ENCODE peak calls at places on chromosomes 12 and 14, in ten cellular contexts. W, P, V, D, I, A, L, O, B and Z are unnamed samples.

GRCh38 chr12:46554461-46554860 is 181.9 kb upstream of the SLC38A2 start:
- DNase-seq in W (no peak), P (no peak), V (no peak), D (no peak), I (no peak), A (no peak), L (no peak), O (no peak), B (no peak), Z (no peak)

GRCh38 chr14:102046337-102047278 is 40.2 kb downstream of the HSP90AA1 start:
- DNase-seq in W (peak; percentile 66), P (peak; percentile 87), V (peak; percentile 47), D (peak; percentile 98), I (peak; percentile 95), A (peak; percentile 28), L (peak; percentile 84), O (peak; percentile 6), B (peak; percentile 41), Z (peak; percentile 36)

GRCh38 chr12:47394070-47394469 is 311.8 kb downstream of the RPAP3 start:
- DNase-seq in W (no peak), P (no peak), V (no peak), D (no peak), I (no peak), A (no peak), L (no peak), O (no peak), B (no peak), Z (peak; percentile 33)

GRCh38 chr12:9674226-9674590 is 4.7 kb downstream of the CLEC2D start:
- DNase-seq in W (no peak), P (no peak), V (no peak), D (no peak), I (no peak), A (no peak), L (no peak), O (no peak), B (no peak), Z (no peak)

GRCh38 chr12:75257510-75257909 is 47.9 kb upstream of the KCNC2 start:
- DNase-seq in W (no peak), P (no peak), V (no peak), D (no peak), I (no peak), A (peak; percentile 0), L (no peak), O (no peak), B (no peak), Z (no peak)

GRCh38 chr14:104799657-104800599 is 973 bp upstream of the ZBTB42 start:
- DNase-seq in W (peak; percentile 89), P (peak; percentile 84), V (no peak), D (no peak), I (peak; percentile 91), A (peak; percentile 67), L (peak; percentile 91), O (no peak), B (peak; percentile 79), Z (peak; percentile 29)

GRCh38 chr12:59615392-59616165 is 19.8 kb downstream of the SLC16A7 start:
- DNase-seq in W (no peak), P (no peak), V (no peak), D (no peak), I (peak; percentile 27), A (no peak), L (peak; percentile 55), O (no peak), B (no peak), Z (no peak)

GRCh38 chr12:6766651-6767300 is 613 bp downstream of the PTMS start:
- DNase-seq in W (peak; percentile 87), P (peak; percentile 77), V (no peak), D (peak; percentile 81), I (peak; percentile 81), A (peak; percentile 64), L (peak; percentile 85), O (no peak), B (peak; percentile 64), Z (no peak)

GRCh38 chr14:77989441-77989891 is 180.7 kb upstream of the NRXN3 start:
- DNase-seq in W (no peak), P (no peak), V (no peak), D (no peak), I (no peak), A (no peak), L (peak; percentile 23), O (no peak), B (no peak), Z (no peak)

GRCh38 chr14:77988966-77989365 is 181.2 kb upstream of the NRXN3 start:
- DNase-seq in W (no peak), P (peak; percentile 63), V (peak; percentile 57), D (no peak), I (no peak), A (peak; percentile 48), L (peak; percentile 29), O (peak; percentile 92), B (peak; percentile 94), Z (peak; percentile 62)

GRCh38 chr14:77986808-77987207 is 183.4 kb upstream of the NRXN3 start:
- DNase-seq in W (no peak), P (no peak), V (no peak), D (no peak), I (no peak), A (no peak), L (no peak), O (no peak), B (peak; percentile 19), Z (no peak)

GRCh38 chr14:77988096-77988870 is 181.9 kb upstream of the NRXN3 start:
- DNase-seq in W (no peak), P (peak; percentile 35), V (no peak), D (no peak), I (no peak), A (no peak), L (no peak), O (no peak), B (no peak), Z (no peak)

DNA sequence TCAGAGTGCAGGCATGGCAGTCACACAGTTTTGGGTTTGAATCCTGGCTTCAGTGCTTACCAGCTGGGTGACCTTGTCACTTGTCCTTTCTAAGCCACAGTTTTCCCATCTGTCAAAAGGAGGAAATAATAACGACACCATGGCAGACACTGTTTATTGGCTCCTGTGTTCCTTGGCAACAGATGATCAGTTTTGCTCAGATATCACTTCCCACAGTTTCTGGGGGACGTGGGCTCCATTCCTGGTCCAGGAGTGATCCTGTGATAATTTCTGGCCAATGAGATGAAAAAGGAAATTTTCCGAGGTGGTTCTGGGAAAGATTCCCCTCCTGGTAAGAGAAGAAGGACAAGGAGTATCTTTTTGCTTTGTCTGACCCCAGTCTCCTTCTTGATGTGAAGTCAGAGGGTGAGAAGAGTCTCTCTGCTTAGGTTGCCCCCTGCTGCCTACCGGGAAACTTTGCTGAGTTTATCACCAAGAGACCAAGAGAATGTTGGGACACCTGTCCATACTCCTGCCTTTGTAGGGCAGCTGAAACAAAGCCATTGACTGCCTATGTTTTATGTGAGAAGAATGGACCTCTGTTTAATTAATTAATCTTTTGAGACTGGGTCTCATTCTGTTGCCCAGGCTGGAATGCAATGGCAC is 178.9 kb upstream of the NRXN3 start:
- DNase-seq in W (no peak), P (no peak), V (no peak), D (no peak), I (no peak), A (no peak), L (no peak), O (no peak), B (no peak), Z (no peak)
- TF ChIP-seq CTCF in W (no peak), P (no peak), V (peak; percentile 25), D (peak; percentile 25), I (no peak), A (no peak), L (peak; percentile 19), O (no peak), B (no peak), Z (peak; percentile 19)

GRCh38 chr12:70609203-70609602 is 28.0 kb downstream of the PTPRB start:
- DNase-seq in W (no peak), P (no peak), V (no peak), D (no peak), I (no peak), A (no peak), L (no peak), O (no peak), B (no peak), Z (no peak)

GRCh38 chr12:70609739-70610491 is 27.3 kb downstream of the PTPRB start:
- DNase-seq in W (peak; percentile 16), P (peak; percentile 37), V (no peak), D (no peak), I (peak; percentile 8), A (no peak), L (peak; percentile 61), O (no peak), B (no peak), Z (peak; percentile 10)

GRCh38 chr12:70606001-70606400 is 31.2 kb downstream of the PTPRB start:
- DNase-seq in W (no peak), P (no peak), V (no peak), D (no peak), I (no peak), A (peak; percentile 56), L (no peak), O (no peak), B (no peak), Z (peak; percentile 76)

GRCh38 chr12:70607107-70607506 is 30.1 kb downstream of the PTPRB start:
- DNase-seq in W (no peak), P (no peak), V (no peak), D (no peak), I (no peak), A (no peak), L (no peak), O (no peak), B (no peak), Z (no peak)

DNA sequence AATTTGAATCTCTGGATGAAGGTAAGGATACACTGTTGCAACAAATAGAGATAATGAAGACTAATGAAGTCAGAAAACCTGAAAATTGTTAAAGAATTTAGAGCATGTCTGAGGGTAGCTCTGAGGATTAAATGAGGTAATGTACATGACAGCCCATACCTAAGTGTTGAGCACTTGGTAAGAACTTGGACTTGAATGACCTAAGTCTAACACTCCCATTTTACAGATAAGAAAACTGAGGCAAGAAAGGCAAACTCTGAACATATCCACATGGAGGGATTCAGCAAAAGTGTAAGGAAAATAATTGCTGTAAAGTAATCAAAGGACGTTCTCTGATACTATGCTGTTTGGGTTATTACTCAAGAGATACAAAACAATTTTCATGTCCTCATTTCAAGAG is 29.0 kb downstream of the PTPRB start:
- DNase-seq in W (no peak), P (no peak), V (no peak), D (no peak), I (no peak), A (no peak), L (no peak), O (no peak), B (no peak), Z (no peak)
- H3K4me3 ChIP-seq in W (no peak overlapping the region), P (peak overlapping the region; percentile 59), V (no peak overlapping the region), D (no peak overlapping the region), I (no peak overlapping the region), A (no peak overlapping the region), L (peak overlapping the region; percentile 73), O (no peak overlapping the region), B (no peak overlapping the region), Z (no peak overlapping the region)

GRCh38 chr12:31236998-31237637 is 88.8 kb downstream of the SINHCAF start:
- DNase-seq in W (no peak), P (no peak), V (no peak), D (no peak), I (no peak), A (no peak), L (no peak), O (no peak), B (no peak), Z (no peak)

GRCh38 chr12:31234053-31234835 is 91.7 kb downstream of the SINHCAF start:
- DNase-seq in W (no peak), P (no peak), V (no peak), D (no peak), I (no peak), A (no peak), L (no peak), O (no peak), B (no peak), Z (no peak)

GRCh38 chr12:31235868-31236395 is 90.0 kb downstream of the SINHCAF start:
- DNase-seq in W (no peak), P (no peak), V (no peak), D (no peak), I (no peak), A (no peak), L (no peak), O (no peak), B (no peak), Z (peak; percentile 21)

GRCh38 chr12:31234955-31235867 is 90.7 kb downstream of the SINHCAF start:
- DNase-seq in W (no peak), P (no peak), V (no peak), D (peak; percentile 46), I (peak; percentile 69), A (peak; percentile 31), L (no peak), O (no peak), B (peak; percentile 48), Z (no peak)

DNA sequence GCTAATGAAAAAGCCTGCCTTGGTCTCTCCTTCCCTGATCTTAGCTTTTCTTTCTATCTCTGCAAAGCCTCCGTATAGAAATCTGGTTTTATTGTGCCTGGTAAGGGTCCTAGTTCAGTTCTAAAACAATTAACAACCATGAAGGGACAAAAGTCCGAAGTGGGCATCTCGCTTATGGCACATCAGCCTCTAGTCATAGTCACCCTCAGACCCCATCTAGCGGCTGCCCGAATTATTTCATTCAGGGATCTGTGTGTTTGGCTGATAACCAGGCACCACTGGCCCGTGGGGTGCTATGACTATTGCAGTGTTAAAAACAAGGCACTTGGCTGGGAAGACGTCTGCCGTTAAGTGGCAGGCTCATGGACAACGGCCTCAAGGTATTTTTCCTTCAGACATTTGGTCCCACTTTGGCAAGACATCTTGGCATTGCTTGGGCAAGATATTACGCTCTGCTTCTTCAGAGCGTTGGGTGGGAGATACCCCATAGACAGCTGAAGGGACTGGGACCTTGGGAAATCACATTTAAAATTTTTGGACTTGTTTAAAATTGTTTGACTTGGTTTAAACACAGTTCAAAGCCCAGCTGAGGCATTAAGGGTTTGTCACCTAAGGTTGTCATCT is 87.1 kb downstream of the SINHCAF start:
- DNase-seq in W (peak; percentile 48), P (peak; percentile 77), V (no peak), D (no peak), I (peak; percentile 79), A (peak; percentile 50), L (peak; percentile 64), O (peak; percentile 43), B (peak; percentile 62), Z (peak; percentile 74)
- TF ChIP-seq CTCF in W (peak; percentile 19), P (peak; percentile 63), V (peak; percentile 61), D (peak; percentile 83), I (peak; percentile 59), A (peak; percentile 68), L (peak; percentile 92), O (peak; percentile 83), B (peak; percentile 73), Z (peak; percentile 88)

GRCh38 chr14:56371737-56372136 is 207.9 kb upstream of the TMEM260 start:
- DNase-seq in W (no peak), P (no peak), V (no peak), D (no peak), I (no peak), A (no peak), L (no peak), O (no peak), B (no peak), Z (no peak)
- H3K4me3 ChIP-seq in W (no peak overlapping the region), P (no peak overlapping the region), V (no peak overlapping the region), D (no peak overlapping the region), I (no peak overlapping the region), A (no peak overlapping the region), L (no peak overlapping the region), O (no peak overlapping the region), B (no peak overlapping the region), Z (no peak overlapping the region)